ENCODE peak calls at places on chromosomes 6 and 20, in ten cellular contexts. W is NCI-H446 treated with DMSO at 0.1 percent for 48 hours; N is K562; L is NCI-H460; C is stromal cell of bone marrow; P is ACHN; X is GM04504; V is activated gamma-delta T cell treated with Interleukin-2 at 50 U/mL for 16 hours; K is astrocyte of the spinal cord; D is CD4-positive, alpha-beta T cell. B is an unnamed sample.

GRCh38 chr6:43283905-43284304 is 14.2 kb upstream of the SLC22A7 start:
- DNase-seq in L (no peak), X (no peak), C (no peak), P (no peak), W (no peak), V (no peak), K (no peak), D (no peak), N (no peak), B (no peak)

GRCh38 chr6:150681992-150682391 is 82.3 kb downstream of the PLEKHG1 start:
- DNase-seq in X (no peak), L (no peak), P (no peak), C (no peak), V (no peak), W (no peak), N (no peak), D (no peak), K (no peak), B (no peak)

GRCh38 chr6:125019873-125020272 is 57.6 kb downstream of the RNF217 start:
- DNase-seq in K (no peak), L (no peak), N (no peak), P (no peak), C (no peak), V (no peak), D (no peak), W (peak; percentile 37), X (no peak), B (no peak)

GRCh38 chr6:152296648-152297376 is 340.4 kb downstream of the SYNE1 start:
- DNase-seq in C (no peak), W (no peak), N (no peak), K (no peak), V (no peak), P (no peak), L (no peak), X (no peak), D (no peak), B (no peak)

GRCh38 chr20:45229264-45230056 is 8.3 kb downstream of the SEMG2 start:
- DNase-seq in C (no peak), X (no peak), W (no peak), K (no peak), P (peak; percentile 12), D (no peak), V (peak; percentile 8), L (peak; percentile 13), N (peak; percentile 52), B (peak; percentile 75)

GRCh38 chr6:113848280-113848679 is 8.9 kb upstream of the MARCKS start:
- DNase-seq in N (no peak), K (no peak), X (no peak), P (no peak), C (no peak), D (no peak), V (no peak), L (no peak), W (no peak), B (no peak)

GRCh38 chr6:106558364-106558763 is 70.9 kb downstream of the RTN4IP1 start:
- DNase-seq in X (no peak), K (no peak), P (no peak), W (no peak), N (no peak), L (no peak), V (no peak), D (no peak), C (no peak), B (no peak)

GRCh38 chr6:99013661-99014458 is 66.1 kb upstream of the FBXL4 start:
- DNase-seq in P (peak; percentile 18), X (no peak), L (peak; percentile 42), C (no peak), W (no peak), D (no peak), N (no peak), K (peak; percentile 22), V (no peak), B (no peak)

GRCh38 chr6:52503344-52503747 is 73.5 kb downstream of the TRAM2 start:
- DNase-seq in V (no peak), D (no peak), K (peak; percentile 51), X (no peak), P (peak; percentile 50), N (peak; percentile 37), L (no peak), W (no peak), C (no peak), B (no peak)

GRCh38 chr6:157941101-157941863 is 40.4 kb upstream of the SYNJ2 start:
- DNase-seq in V (no peak), L (no peak), D (no peak), P (no peak), W (no peak), N (no peak), C (no peak), X (no peak), K (no peak), B (no peak)

GRCh38 chr6:109672204-109672603 is 18.8 kb downstream of the AK9 start:
- DNase-seq in P (no peak), N (no peak), X (no peak), L (no peak), K (no peak), C (no peak), V (no peak), D (no peak), W (no peak), B (no peak)

GRCh38 chr6:6861995-6862394 is 245.8 kb upstream of the RREB1 start:
- DNase-seq in W (no peak), N (no peak), L (no peak), P (no peak), X (no peak), C (no peak), D (no peak), V (no peak), K (no peak), B (no peak)

GRCh38 chr6:157561037-157561790 is 180.2 kb downstream of the ZDHHC14 start:
- DNase-seq in P (no peak), X (no peak), C (no peak), K (no peak), D (no peak), W (no peak), V (no peak), L (no peak), N (no peak), B (no peak)

GRCh38 chr20:63240004-63240403 is 4.3 kb downstream of the BIRC7 start:
- DNase-seq in D (no peak), K (no peak), N (no peak), C (no peak), X (no peak), V (no peak), W (no peak), L (no peak), P (no peak), B (no peak)

GRCh38 chr20:48889155-48889790 is 32.2 kb upstream of the ARFGEF2 start:
- DNase-seq in N (no peak), D (no peak), P (no peak), X (no peak), W (no peak), L (no peak), K (no peak), V (no peak), C (no peak), B (no peak)

GRCh38 chr6:31775184-31775583 is 1.9 kb downstream of the VWA7 start:
- DNase-seq in P (no peak), N (no peak), X (no peak), W (no peak), V (no peak), K (no peak), L (no peak), C (no peak), D (no peak), B (no peak)

GRCh38 chr6:6466967-6467761 is 121.4 kb upstream of the LY86 start:
- DNase-seq in P (peak; percentile 1), W (no peak), K (peak; percentile 2), L (peak; percentile 89), D (no peak), X (no peak), V (no peak), N (no peak), C (no peak), B (no peak)

GRCh38 chr6:103405321-103405720 is 1454.4 kb downstream of the HACE1 start:
- DNase-seq in W (no peak), C (no peak), N (no peak), V (no peak), L (no peak), P (no peak), X (no peak), D (no peak), K (no peak), B (no peak)

GRCh38 chr6:26485401-26485800 is 14.7 kb upstream of the BTN1A1 start:
- DNase-seq in D (no peak), L (no peak), X (no peak), N (no peak), W (no peak), K (no peak), P (no peak), V (no peak), C (no peak), B (no peak)

GRCh38 chr6:73566954-73567591 is 46.2 kb upstream of the EEF1A1 start:
- DNase-seq in X (peak; percentile 72), W (no peak), V (no peak), K (no peak), P (peak; percentile 55), N (peak; percentile 26), D (no peak), L (peak; percentile 78), C (peak; percentile 47), B (no peak)

GRCh38 chr6:7258231-7258763 is 54.7 kb downstream of the SSR1 start:
- DNase-seq in P (no peak), L (no peak), K (no peak), C (no peak), V (no peak), W (no peak), D (no peak), N (peak; percentile 42), X (no peak), B (no peak)

GRCh38 chr20:7490288-7490687 is 450.0 kb downstream of the HAO1 start:
- DNase-seq in V (no peak), N (no peak), K (no peak), X (no peak), L (no peak), P (no peak), W (no peak), D (no peak), C (no peak), B (no peak)

GRCh38 chr6:150231456-150231855 is 88.6 kb downstream of the PPP1R14C start:
- DNase-seq in V (no peak), N (no peak), C (no peak), X (no peak), L (no peak), K (no peak), W (no peak), P (no peak), D (no peak), B (no peak)

GRCh38 chr20:7610681-7611080 is 329.6 kb downstream of the HAO1 start:
- DNase-seq in X (no peak), L (no peak), W (no peak), N (no peak), P (no peak), D (no peak), K (no peak), C (no peak), V (no peak), B (no peak)

GRCh38 chr6:107128577-107128976 is 13.3 kb upstream of the BEND3 start:
- DNase-seq in W (no peak), X (no peak), L (no peak), N (no peak), C (no peak), V (no peak), K (no peak), P (no peak), D (no peak), B (no peak)

B was measured in OCI-M1.